ENCODE peak calls at places on chromosome 6, in four cellular contexts. F is tibial nerve, O is Karpas-422, T is OCI-M1. Q is an unnamed sample.

GRCh38 chr6:104601008-104601745 is 258.5 kb downstream of the HACE1 start:
- DNase-seq in F (no peak), O (no peak), T (no peak), Q (no peak)

GRCh38 chr6:125301435-125302391 is at the start of gene HDDC2:
- DNase-seq in T (peak), O (peak), F (no peak), Q (peak)

GRCh38 chr6:73508776-73509175 is 12.1 kb downstream of the EEF1A1 start:
- DNase-seq in F (no peak), O (no peak), T (peak), Q (peak)

GRCh38 chr6:99297006-99297405 is 52.5 kb downstream of the FAXC start:
- DNase-seq in T (no peak), O (no peak), F (no peak), Q (no peak)

GRCh38 chr6:89375427-89375868 is 22.9 kb upstream of the UBE2J1 start:
- DNase-seq in T (peak), F (no peak), O (peak), Q (peak)

GRCh38 chr6:150687508-150687907 is 87.8 kb downstream of the PLEKHG1 start:
- DNase-seq in O (no peak), F (no peak), T (no peak), Q (no peak)

GRCh38 chr6:137802408-137803182 is 64.5 kb upstream of the TNFAIP3 start:
- DNase-seq in T (no peak), O (peak), F (no peak), Q (no peak)

GRCh38 chr6:19691465-19692167 is 145.6 kb upstream of the ID4 start:
- DNase-seq in O (no peak), F (no peak), T (no peak), Q (no peak)

GRCh38 chr6:49606696-49607390 is 29.8 kb downstream of the RHAG start:
- DNase-seq in F (no peak), O (peak), T (peak), Q (peak)

GRCh38 chr6:98832282-98833100 is 1.9 kb upstream of the POU3F2 start:
- DNase-seq in F (no peak), T (no peak), O (no peak), Q (no peak)

GRCh38 chr6:131572686-131573415 is at the start of gene ARG1:
- DNase-seq in T (no peak), O (no peak), F (no peak), Q (no peak)

GRCh38 chr6:9422138-9422537 is 986.8 kb upstream of the SLC35B3 start:
- DNase-seq in T (no peak), O (no peak), F (no peak), Q (no peak)

GRCh38 chr6:110125361-110125760 is 54.1 kb downstream of the WASF1 start:
- DNase-seq in F (no peak), O (no peak), T (no peak), Q (no peak)

GRCh38 chr6:87698618-87699017 is 3.4 kb downstream of the AKIRIN2 start:
- DNase-seq in F (no peak), O (no peak), T (peak), Q (peak)

GRCh38 chr6:139825935-139826374 is 451.5 kb upstream of the CITED2 start:
- DNase-seq in T (peak), F (no peak), O (no peak), Q (no peak)

GRCh38 chr6:127385668-127386385 is 42.4 kb upstream of the ECHDC1 start:
- DNase-seq in T (no peak), O (no peak), F (no peak), Q (no peak)

GRCh38 chr6:136738178-136739057 is 53.9 kb downstream of the MAP3K5 start:
- DNase-seq in T (peak), O (no peak), F (no peak), Q (no peak)

GRCh38 chr6:70672549-70672948 is 4.9 kb downstream of the SMAP1 start:
- DNase-seq in T (no peak), O (no peak), F (no peak), Q (no peak)

GRCh38 chr6:3341467-3341866 is 82.7 kb downstream of the PSMG4 start:
- DNase-seq in F (no peak), O (no peak), T (no peak), Q (peak)

GRCh38 chr6:149545258-149545753 is 537 bp downstream of the PPIL4 start:
- DNase-seq in T (peak), O (peak), F (no peak), Q (peak)

GRCh38 chr6:147506704-147507114 is 1.8 kb upstream of the SAMD5 start:
- DNase-seq in T (peak), F (peak), O (peak), Q (peak)

GRCh38 chr6:53250137-53250760 is 98.5 kb downstream of the ELOVL5 start:
- DNase-seq in F (no peak), T (no peak), O (no peak), Q (no peak)

GRCh38 chr6:20943036-20943627 is 408.9 kb downstream of the CDKAL1 start:
- DNase-seq in T (peak), O (no peak), F (no peak), Q (peak)

GRCh38 chr6:141561154-141561553 is 571.6 kb upstream of the GJE1 start:
- DNase-seq in O (no peak), T (no peak), F (no peak), Q (no peak)

Q was measured in MV-4-11.